ENCODE peak calls at places on chromosomes 1 and 21, in nine cellular contexts. N is tibial nerve; X is astrocyte; Q is neuronal stem cell; M is right cardiac atrium; A is CD8-positive, alpha-beta T cell; S is ovary; D is lung; C is heart right ventricle. P is an unnamed sample. For H3K4me1, the result is how much of the 10 kb centered on the place peaks cover.

GRCh38 chr1:204716687-204717086 is 31.1 kb upstream of the LRRN2 start:
- DNase-seq in M (no peak), A (no peak), N (no peak), D (no peak), C (no peak), Q (no peak), X (no peak), S (no peak), P (no peak)

GRCh38 chr1:34529935-34530859 is 224.7 kb upstream of the GJB5 start:
- DNase-seq in C (no peak), A (no peak), M (no peak), S (no peak), N (no peak), X (peak), Q (no peak), D (no peak), P (no peak)

GRCh38 chr1:11858968-11859871 is 475 bp upstream of the NPPB start:
- DNase-seq in S (peak), N (no peak), M (peak), Q (peak), C (peak), D (peak), A (peak), X (peak), P (peak)

GRCh38 chr1:161073474-161074121 is 3.9 kb upstream of the ARHGAP30 start:
- DNase-seq in Q (no peak), N (no peak), M (no peak), D (no peak), A (no peak), S (no peak), X (no peak), C (no peak), P (no peak)

GRCh38 chr1:54399765-54400164 is 6.4 kb downstream of the SSBP3 start:
- DNase-seq in S (no peak), A (no peak), M (no peak), N (no peak), C (no peak), X (no peak), Q (no peak), D (no peak), P (no peak)

GRCh38 chr1:198158766-198159589 is 2.2 kb downstream of the NEK7 start:
- DNase-seq in X (peak), D (peak), M (peak), C (peak), S (peak), Q (peak), N (peak), A (peak), P (peak)

GRCh38 chr1:201766117-201766863 is 62.7 kb upstream of the IPO9 start:
- DNase-seq in S (peak), C (peak), Q (no peak), M (peak), A (no peak), D (no peak), N (peak), X (peak), P (peak)

GRCh38 chr1:37575692-37576091 is 19.0 kb downstream of the DNALI1 start:
- DNase-seq in N (no peak), A (no peak), Q (no peak), D (no peak), X (peak), M (no peak), C (no peak), S (no peak), P (no peak)

GRCh38 chr1:9271268-9271667 is 21.4 kb upstream of the SPSB1 start:
- DNase-seq in Q (no peak), D (no peak), A (no peak), N (no peak), S (no peak), X (no peak), M (no peak), C (no peak), P (no peak)

GRCh38 chr1:234162661-234163060 is 210.6 kb upstream of the COA6 start:
- DNase-seq in A (no peak), C (no peak), N (no peak), S (no peak), Q (no peak), D (no peak), M (no peak), X (no peak), P (no peak)

GRCh38 chr21:46427516-46427915 is 31.2 kb upstream of the DIP2A start:
- DNase-seq in X (no peak), C (no peak), Q (no peak), A (no peak), N (no peak), S (no peak), D (no peak), M (no peak), P (no peak)

GRCh38 chr1:24500448-24501048 is 2.1 kb upstream of the RCAN3 start:
- DNase-seq in A (peak), Q (no peak), S (no peak), N (no peak), C (no peak), X (no peak), D (no peak), M (no peak), P (no peak)

GRCh38 chr1:36089393-36090121 is 865 bp downstream of the ADPRS start:
- DNase-seq in X (peak), A (no peak), Q (no peak), D (no peak), N (no peak), M (no peak), S (peak), C (no peak), P (peak)

GRCh38 chr1:63729227-63729620 is 44.6 kb upstream of the ROR1 start:
- DNase-seq in C (no peak), D (no peak), N (no peak), Q (no peak), S (no peak), A (no peak), X (no peak), M (no peak), P (no peak)

GRCh38 chr1:25657121-25657521 is 40.5 kb downstream of the MAN1C1 start:
- DNase-seq in S (peak), Q (no peak), X (no peak), N (no peak), A (peak), D (no peak), C (no peak), M (no peak), P (no peak)

GRCh38 chr1:53470155-53470554 is 11.0 kb downstream of the DMRTB1 start:
- DNase-seq in D (peak), S (peak), N (peak), X (peak), Q (peak), M (peak), A (no peak), C (peak), P (peak)

GRCh38 chr1:225809842-225810578 is at the start of gene EPHX1:
- DNase-seq in C (peak), Q (peak), X (peak), M (peak), D (peak), A (peak), N (peak), S (peak), P (peak)

GRCh38 chr1:232226197-232226681 is 403.7 kb downstream of the SIPA1L2 start:
- DNase-seq in Q (peak), D (no peak), A (peak), S (no peak), C (no peak), M (no peak), N (no peak), X (peak), P (no peak)

GRCh38 chr1:226061793-226062557 is 541 bp upstream of the H3-3A start:
- DNase-seq in Q (peak), C (peak), X (peak), M (peak), N (peak), D (peak), A (peak), S (peak), P (peak)

GRCh38 chr1:151032164-151032563 is 4.2 kb upstream of the BNIPL start:
- DNase-seq in D (no peak), X (no peak), M (no peak), N (no peak), C (no peak), A (no peak), S (no peak), Q (no peak), P (no peak)

GRCh38 chr1:161192476-161193465 is 6.1 kb downstream of the ADAMTS4 start:
- DNase-seq in X (peak), C (peak), M (no peak), S (no peak), N (no peak), A (peak), Q (no peak), D (peak), P (peak)

GRCh38 chr1:44059181-44059661 is 28.0 kb upstream of the SLC6A9 start:
- DNase-seq in S (no peak), A (no peak), M (no peak), C (no peak), Q (no peak), X (no peak), D (no peak), N (no peak), P (no peak)

GRCh38 chr1:109509176-109510134 is at the start of gene AMIGO1:
- DNase-seq in Q (peak), A (peak), D (peak), M (peak), N (no peak), C (peak), S (peak), X (no peak), P (peak)

GRCh38 chr1:229130028-229130668 is 140.8 kb upstream of the RAB4A start:
- DNase-seq in S (no peak), C (peak), N (no peak), A (peak), M (no peak), Q (no peak), D (no peak), X (no peak), P (peak)

GRCh38 chr1:200213921-200214320 is 186.4 kb downstream of the NR5A2 start:
- DNase-seq in S (no peak), C (no peak), Q (no peak), X (no peak), D (no peak), M (no peak), N (no peak), A (no peak), P (no peak)

GRCh38 chr1:95583811-95584210 is 349.8 kb downstream of the RWDD3 start:
- DNase-seq in C (no peak), N (no peak), X (no peak), S (no peak), A (no peak), Q (no peak), D (no peak), M (no peak), P (no peak)

GRCh38 chr21:34801519-34802132 is 132.8 kb downstream of the CLIC6 start:
- DNase-seq in X (no peak), N (no peak), M (no peak), Q (no peak), A (no peak), C (no peak), S (no peak), D (no peak), P (no peak)

GRCh38 chr1:229334716-229335115 is 8.1 kb downstream of the CCSAP start:
- DNase-seq in C (no peak), S (no peak), D (no peak), Q (no peak), M (no peak), N (no peak), A (no peak), X (no peak), P (no peak)

GRCh38 chr1:84089470-84090261 is 54.4 kb upstream of the PRKACB start:
- DNase-seq in C (no peak), S (no peak), M (no peak), N (no peak), D (no peak), Q (no peak), A (no peak), X (peak), P (no peak)

GRCh38 chr21:33490991-33491372 is 534 bp downstream of the DNAJC28 start:
- DNase-seq in S (no peak), A (no peak), D (no peak), C (no peak), N (no peak), M (no peak), X (peak), Q (no peak), P (no peak)

GRCh38 chr1:150706091-150706490 is 9.1 kb upstream of the GOLPH3L start:
- DNase-seq in X (no peak), C (no peak), N (no peak), S (no peak), Q (no peak), M (no peak), A (no peak), D (no peak), P (no peak)

GRCh38 chr1:7052701-7053100 is 267.4 kb downstream of the CAMTA1 start:
- DNase-seq in C (no peak), A (peak), D (no peak), Q (no peak), N (no peak), S (no peak), M (no peak), X (no peak), P (no peak)

GRCh38 chr1:39926343-39926769 is 24.6 kb upstream of the MYCL start:
- DNase-seq in C (no peak), S (no peak), A (no peak), D (no peak), M (peak), Q (no peak), X (peak), N (no peak), P (no peak)

DNA sequence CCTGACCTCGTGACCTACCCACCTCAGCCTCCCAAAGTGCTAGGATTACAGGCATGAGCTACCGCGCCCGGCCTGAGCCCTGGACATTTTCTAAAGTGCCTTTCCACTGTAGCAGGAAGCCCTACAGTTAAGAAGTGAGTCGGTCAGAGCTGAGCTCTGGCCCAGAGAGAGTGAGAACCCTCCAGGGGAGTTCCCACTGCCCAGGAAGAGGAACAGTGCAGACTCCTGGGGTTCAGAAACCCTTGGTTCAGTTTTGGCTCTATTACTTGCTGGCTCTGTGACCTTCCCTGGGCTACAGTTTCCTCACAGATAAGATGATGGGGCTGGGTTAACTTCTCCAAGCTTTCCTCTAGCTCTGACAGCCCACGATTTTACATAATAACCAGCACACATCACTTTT is 20.9 kb downstream of the SLC9A1 start:
- DNase-seq in Q (no peak), S (no peak), A (no peak), N (no peak), C (no peak), M (no peak), X (no peak), D (no peak), P (no peak)
- H3K4me1 ChIP-seq in Q (under half), S (under half), A (under half), N (under half), C (under half), M (under half), X (under half), D (under half), P (under half)

GRCh38 chr1:92877081-92877711 is 45.4 kb downstream of the RPL5 start:
- DNase-seq in Q (no peak), M (no peak), A (no peak), C (no peak), D (no peak), S (no peak), X (no peak), N (no peak), P (no peak)
- H3K27ac ChIP-seq in Q (no peak), M (no peak), A (no peak), C (no peak), D (no peak), S (no peak), X (no peak), N (no peak), P (no peak)

GRCh38 chr1:66394603-66395002 is 139.3 kb upstream of the SGIP1 start:
- DNase-seq in X (no peak), N (no peak), S (no peak), Q (no peak), D (no peak), A (no peak), M (no peak), C (no peak), P (no peak)
- H3K4me1 ChIP-seq in X (under half), N (under half), S (under half), Q (under half), D (under half), A (under half), M (under half), C (under half), P (under half)

DNA sequence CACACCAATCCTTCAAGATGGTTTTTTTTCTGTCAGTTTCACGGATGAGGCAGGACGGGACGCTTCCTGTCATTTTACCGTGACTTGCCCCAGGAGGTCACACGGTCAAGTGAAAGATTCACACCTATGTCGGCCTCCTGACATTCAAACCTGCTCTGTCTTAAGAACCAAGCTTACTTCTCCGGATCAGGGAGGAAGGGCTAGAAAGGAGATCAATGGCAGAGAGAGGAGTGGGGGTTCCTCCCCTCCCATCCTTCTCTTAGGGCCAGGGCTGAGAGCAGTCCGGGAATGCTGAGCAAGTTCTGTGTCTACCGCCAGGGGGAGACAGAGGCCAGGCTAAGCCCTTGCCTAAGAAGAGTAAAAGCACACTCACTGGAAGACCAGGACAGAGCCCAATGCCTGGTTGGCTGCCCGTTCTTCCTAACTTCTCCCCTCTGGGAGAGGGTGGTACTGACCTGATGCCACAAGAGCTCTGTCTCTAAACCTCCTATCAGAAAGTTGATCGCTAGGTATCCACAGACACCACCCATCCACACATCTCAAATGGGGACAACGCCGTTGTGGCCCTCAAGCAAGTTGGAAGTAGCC is 1.1 kb upstream of the PPM1J start:
- DNase-seq in S (peak), C (peak), Q (peak), M (peak), D (peak), N (peak), X (peak), A (peak), P (peak)
- H3K27ac ChIP-seq in S (peak), C (peak), Q (no peak), M (peak), D (no peak), N (peak), X (no peak), A (peak), P (no peak)